ENCODE peak calls at places on chromosomes 16 and 17, in four cellular contexts. G, A, P and V are unnamed samples.

GRCh38 chr16:64983226-64983625 is 138.6 kb downstream of the CDH11 start:
- DNase-seq in G (no peak), A (no peak), P (no peak), V (no peak)

GRCh38 chr16:1184156-1184868 is 31.4 kb downstream of the CACNA1H start:
- DNase-seq in G (peak; percentile 57), A (no peak), P (no peak), V (no peak)

GRCh38 chr17:74768069-74768762 is 7.9 kb downstream of the NAT9 start:
- DNase-seq in G (no peak), A (no peak), P (no peak), V (no peak)

GRCh38 chr17:73645050-73645871 is 1.0 kb upstream of the SDK2 start:
- DNase-seq in G (peak; percentile 59), A (peak; percentile 62), P (no peak), V (no peak)

GRCh38 chr17:82449883-82450356 is 632 bp downstream of the CYBC1 start:
- DNase-seq in G (no peak), A (no peak), P (peak; percentile 13), V (no peak)

GRCh38 chr16:177981-178676 is 1.6 kb downstream of the HBA1 start:
- DNase-seq in G (no peak), A (no peak), P (no peak), V (no peak)

GRCh38 chr17:60468371-60468770 is 46.1 kb downstream of the CHCT1 start:
- DNase-seq in G (no peak), A (no peak), P (no peak), V (no peak)

GRCh38 chr16:85303354-85303883 is 191.1 kb upstream of the CIBAR2 start:
- DNase-seq in G (peak; percentile 88), A (peak; percentile 75), P (peak; percentile 48), V (no peak)

GRCh38 chr17:48462946-48463345 is 32.9 kb upstream of the SKAP1 start:
- DNase-seq in G (no peak), A (no peak), P (no peak), V (no peak)

GRCh38 chr16:58032710-58033293 is 7.2 kb downstream of the MMP15 start:
- DNase-seq in G (no peak), A (no peak), P (no peak), V (no peak)

GRCh38 chr17:9916108-9916507 is 11.0 kb upstream of the RCVRN start:
- DNase-seq in G (no peak), A (no peak), P (no peak), V (no peak)